ENCODE peak calls at places on chromosomes 6 and 20, in six cellular contexts. S is pancreas, F is heart left ventricle, R is aorta, K is neuronal stem cell, Y is neural progenitor cell. H is an unnamed sample. For H3K27me3 and H3K4me1, the result is how much of the 10 kb centered on the place peaks cover.

GRCh38 chr6:75266716-75267291 is 17.8 kb downstream of the TMEM30A start:
- DNase-seq in S (no peak), K (no peak), F (no peak), Y (peak), R (no peak), H (no peak)

GRCh38 chr6:170510631-170511030 is 42.5 kb downstream of the PSMB1 start:
- DNase-seq in R (no peak), S (no peak), F (no peak), K (no peak), Y (no peak), H (no peak)

GRCh38 chr6:23654745-23655144 is 471.3 kb upstream of the NRSN1 start:
- DNase-seq in Y (no peak), R (no peak), S (no peak), F (no peak), K (no peak), H (peak)

GRCh38 chr6:40791004-40791403 is 203.8 kb upstream of the LRFN2 start:
- DNase-seq in Y (no peak), S (no peak), R (no peak), F (no peak), K (no peak), H (no peak)

GRCh38 chr6:105489213-105489525 is 86.3 kb upstream of the PREP start:
- DNase-seq in Y (no peak), F (no peak), K (no peak), R (no peak), S (no peak), H (no peak)

GRCh38 chr6:54935739-54936138 is 89.2 kb downstream of the FAM83B start:
- DNase-seq in K (no peak), Y (no peak), R (no peak), F (no peak), S (no peak), H (no peak)

GRCh38 chr20:20286061-20286460 is 81.8 kb upstream of the INSM1 start:
- DNase-seq in Y (no peak), K (no peak), R (no peak), S (no peak), F (no peak), H (no peak)

GRCh38 chr20:56893206-56893605 is 264.1 kb downstream of the TFAP2C start:
- DNase-seq in Y (peak), R (no peak), F (no peak), S (no peak), K (no peak), H (no peak)

GRCh38 chr6:121158438-121158837 is 175.8 kb downstream of the TBC1D32 start:
- DNase-seq in S (no peak), R (no peak), Y (no peak), F (no peak), K (no peak), H (no peak)

GRCh38 chr20:24827603-24828295 is 121.3 kb upstream of the CST7 start:
- DNase-seq in R (no peak), F (no peak), K (no peak), Y (no peak), S (no peak), H (no peak)

GRCh38 chr20:4169360-4170214 is 154.2 kb upstream of the RNF24 start:
- DNase-seq in R (no peak), F (no peak), S (no peak), K (no peak), Y (no peak), H (no peak)

GRCh38 chr6:70396163-70396562 is 17.1 kb upstream of the FAM135A start:
- DNase-seq in R (no peak), S (no peak), Y (no peak), F (no peak), K (no peak), H (no peak)

GRCh38 chr6:20729086-20729485 is 194.8 kb downstream of the CDKAL1 start:
- DNase-seq in R (no peak), S (no peak), K (no peak), Y (no peak), F (no peak), H (no peak)

GRCh38 chr20:19277381-19277780 is 64.9 kb downstream of the SLC24A3 start:
- DNase-seq in R (no peak), F (no peak), K (no peak), S (no peak), Y (no peak), H (no peak)

GRCh38 chr6:154164397-154164796 is 125.4 kb downstream of the OPRM1 start:
- DNase-seq in F (peak), K (no peak), Y (no peak), S (no peak), R (peak), H (no peak)

GRCh38 chr20:36408219-36408618 is 102.1 kb downstream of the DLGAP4 start:
- DNase-seq in R (no peak), Y (peak), S (no peak), K (no peak), F (no peak), H (peak)

GRCh38 chr6:43496370-43497128 is 13.6 kb downstream of the LRRC73 start:
- DNase-seq in S (no peak), R (peak), F (no peak), Y (peak), K (no peak), H (no peak)

GRCh38 chr6:29976588-29977424 is 34.5 kb downstream of the HLA-A start:
- DNase-seq in K (peak), F (peak), S (peak), Y (peak), R (peak), H (peak)

GRCh38 chr6:9233226-9233625 is 797.9 kb upstream of the SLC35B3 start:
- DNase-seq in S (no peak), F (no peak), R (no peak), Y (no peak), K (no peak), H (no peak)

GRCh38 chr20:23820493-23820892 is 6.0 kb downstream of the CST2 start:
- DNase-seq in K (no peak), F (no peak), Y (no peak), R (no peak), S (no peak), H (no peak)

GRCh38 chr6:75143186-75143585 is 62.7 kb downstream of the COL12A1 start:
- DNase-seq in R (no peak), S (no peak), K (no peak), F (no peak), Y (no peak), H (no peak)

GRCh38 chr6:113356139-113356538 is 501.0 kb upstream of the MARCKS start:
- DNase-seq in R (no peak), F (no peak), Y (no peak), K (no peak), S (no peak), H (no peak)

GRCh38 chr6:43509142-43509983 is 783 bp downstream of the LRRC73 start:
- DNase-seq in K (no peak), S (peak), R (no peak), Y (peak), F (no peak), H (no peak)

GRCh38 chr6:41367700-41368099 is 32.3 kb downstream of the NCR2 start:
- DNase-seq in Y (peak), F (no peak), R (no peak), K (peak), S (no peak), H (peak)

GRCh38 chr6:75427342-75427741 is 66.3 kb downstream of the FILIP1 start:
- DNase-seq in S (no peak), R (no peak), K (no peak), F (no peak), Y (no peak), H (no peak)

GRCh38 chr6:154508573-154509375 is 1.7 kb downstream of the CNKSR3 start:
- DNase-seq in Y (no peak), F (no peak), R (no peak), K (no peak), S (no peak), H (peak)

GRCh38 chr6:135013211-135013610 is 41.4 kb downstream of the HBS1L start:
- DNase-seq in K (no peak), S (no peak), R (no peak), F (no peak), Y (no peak), H (no peak)

GRCh38 chr6:162363757-162364156 is 363.8 kb downstream of the PRKN start:
- DNase-seq in Y (peak), R (no peak), F (no peak), S (no peak), K (no peak), H (no peak)

GRCh38 chr6:107841265-107841650 is 17.1 kb upstream of the SCML4 start:
- DNase-seq in S (no peak), K (no peak), R (no peak), F (no peak), Y (no peak), H (no peak)

GRCh38 chr20:12395404-12396159 is 477.9 kb downstream of the BTBD3 start:
- DNase-seq in F (no peak), Y (no peak), S (no peak), K (no peak), R (no peak), H (no peak)

GRCh38 chr6:99145738-99146137 is 198.0 kb upstream of the FBXL4 start:
- DNase-seq in K (no peak), S (no peak), F (no peak), R (no peak), Y (no peak), H (no peak)

GRCh38 chr6:108760158-108761050 is 87.8 kb upstream of the ARMC2 start:
- DNase-seq in K (no peak), F (no peak), R (no peak), Y (no peak), S (no peak), H (no peak)

GRCh38 chr6:85464260-85464644 is 14.4 kb downstream of the NT5E start:
- DNase-seq in K (no peak), F (no peak), R (peak), Y (no peak), S (no peak), H (no peak)

GRCh38 chr6:5827061-5828037 is 179.4 kb downstream of the NRN1 start:
- DNase-seq in S (no peak), F (no peak), Y (no peak), R (no peak), K (no peak), H (no peak)

GRCh38 chr6:95487817-95488216 is 89.5 kb upstream of the MANEA start:
- DNase-seq in Y (no peak), R (no peak), S (no peak), K (no peak), F (no peak), H (no peak)

GRCh38 chr20:51715873-51716215 is 52.3 kb downstream of the ATP9A start:
- DNase-seq in K (no peak), F (no peak), S (no peak), R (no peak), Y (no peak), H (no peak)

GRCh38 chr6:36626636-36627035 is 32.5 kb downstream of the SRSF3 start:
- DNase-seq in R (peak), Y (no peak), K (no peak), S (no peak), F (no peak), H (peak)

GRCh38 chr6:1178590-1178989 is 133.3 kb upstream of the FOXQ1 start:
- DNase-seq in F (no peak), R (no peak), Y (no peak), K (no peak), S (no peak), H (no peak)
- H3K27me3 ChIP-seq in F (under half), R (under half), Y (under half), K (under half), S (under half), H (under half)

GRCh38 chr20:46651091-46651962 is at the start of gene SLC13A3:
- DNase-seq in R (no peak), K (peak), F (no peak), S (no peak), Y (peak), H (no peak)

GRCh38 chr20:46648903-46649649 is 2.2 kb downstream of the SLC13A3 start:
- DNase-seq in R (no peak), Y (peak), F (no peak), S (no peak), K (no peak), H (no peak)

GRCh38 chr20:46649650-46649949 is 1.7 kb downstream of the SLC13A3 start:
- DNase-seq in Y (no peak), F (no peak), S (no peak), K (no peak), R (no peak), H (no peak)

GRCh38 chr20:46649965-46650542 is 1.2 kb downstream of the SLC13A3 start:
- DNase-seq in F (no peak), K (no peak), R (no peak), Y (no peak), S (no peak), H (no peak)

DNA sequence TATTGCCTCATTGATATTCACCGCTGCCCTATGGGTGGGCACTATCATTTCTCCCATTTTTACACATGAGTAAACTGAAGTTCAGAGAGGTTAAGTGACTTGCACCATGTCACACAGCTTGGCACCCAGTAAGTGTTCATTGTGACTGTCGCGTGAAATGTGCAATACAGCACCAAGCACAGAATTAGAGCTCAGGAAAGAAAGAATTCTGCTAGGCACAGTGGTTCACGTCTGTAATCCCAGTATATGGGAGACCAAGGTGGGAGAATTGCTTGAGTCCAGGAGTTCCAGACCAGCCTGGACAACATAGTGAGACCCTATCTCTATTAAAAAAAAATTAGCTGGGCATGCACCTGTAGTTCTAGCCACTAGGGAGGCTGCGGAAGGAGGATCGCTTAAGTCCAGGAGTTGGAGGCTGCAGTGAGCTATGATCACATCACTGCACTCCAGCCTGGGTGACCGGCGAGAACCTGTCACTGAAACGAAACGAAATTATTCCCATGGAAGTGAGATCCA is 626 bp downstream of the SLC13A3 start:
- DNase-seq in F (no peak), K (no peak), Y (no peak), R (no peak), S (no peak), H (no peak)
- H3K4me3 ChIP-seq in F (no peak), K (no peak), Y (peak), R (no peak), S (no peak), H (no peak)

DNA sequence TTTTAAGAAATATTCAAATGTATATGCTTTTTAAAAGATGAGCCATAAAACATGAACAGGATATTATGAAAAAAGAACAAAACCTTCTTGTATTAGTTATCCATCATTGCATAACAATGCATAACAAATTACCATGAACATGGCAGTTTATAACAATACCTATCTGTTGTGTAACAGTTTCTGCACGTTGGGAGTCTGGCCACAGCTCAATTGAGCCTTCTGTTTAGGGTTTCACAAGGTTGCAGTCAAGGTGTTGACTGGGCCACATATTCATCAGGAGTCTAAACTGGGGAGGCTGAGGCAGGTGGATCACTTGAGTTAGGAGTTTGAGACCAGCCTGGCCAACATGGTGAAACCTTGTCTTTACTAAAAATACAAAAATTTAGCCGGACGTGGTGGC is 149.4 kb upstream of the SMLR1 start:
- DNase-seq in F (no peak), Y (no peak), R (no peak), S (no peak), K (no peak), H (no peak)
- H3K4me1 ChIP-seq in F (under half), Y (under half), R (under half), S (under half), K (under half), H (under half)

DNA sequence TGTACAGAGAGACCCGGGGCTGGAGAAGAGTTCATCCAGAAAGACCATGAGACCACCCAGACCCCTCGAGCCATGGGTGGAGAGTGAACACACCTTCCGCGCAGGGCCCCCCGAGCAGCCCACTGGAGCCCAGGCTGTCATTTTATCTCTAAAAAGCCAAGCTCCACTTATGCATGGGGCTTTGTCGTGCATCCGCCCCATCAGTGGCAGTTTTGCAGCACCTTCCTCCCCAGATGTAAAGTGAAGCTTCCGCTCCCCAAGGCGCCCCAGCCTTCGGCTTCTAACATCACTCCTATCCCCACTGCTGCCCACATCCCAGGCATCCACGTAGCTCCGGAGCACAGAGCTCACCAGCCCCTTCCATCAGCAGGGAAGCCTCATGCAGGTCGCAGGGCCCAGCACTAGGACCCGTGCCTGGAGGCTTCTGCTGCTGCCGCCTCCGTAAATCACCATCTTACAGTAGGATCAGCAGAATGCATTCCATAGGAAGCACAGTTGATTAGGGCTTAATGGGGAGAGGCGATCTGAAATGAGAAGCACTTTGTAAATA is 301.1 kb downstream of the TAF4 start:
- DNase-seq in Y (no peak), S (peak), F (no peak), K (no peak), R (no peak), H (no peak)
- H3K27me3 ChIP-seq in Y (under half), S (under half), F (under half), K (under half), R (under half), H (under half)

DNA sequence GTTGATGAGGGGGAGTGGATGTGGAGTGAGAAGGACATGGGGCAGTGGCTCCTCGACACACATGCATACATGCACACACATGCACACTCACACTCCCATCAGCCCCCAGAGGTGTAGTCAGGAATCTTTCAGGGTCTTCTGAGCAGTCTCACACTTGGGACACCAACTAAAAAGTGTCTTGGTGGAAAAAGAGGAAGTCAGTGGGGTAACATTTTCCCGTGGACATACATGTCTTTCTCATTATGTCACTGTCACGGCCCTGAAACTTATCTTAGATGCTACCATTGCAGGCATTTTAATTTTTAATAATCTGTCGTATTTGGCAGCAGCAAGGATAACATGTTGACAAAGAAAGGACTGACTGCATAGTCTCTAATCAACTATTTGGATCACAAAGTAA is 261.1 kb downstream of the ADGRG6 start:
- DNase-seq in Y (no peak), R (no peak), K (no peak), F (no peak), S (no peak), H (no peak)
- H3K4me3 ChIP-seq in Y (no peak), R (no peak), K (no peak), F (no peak), S (no peak), H (no peak)

GRCh38 chr6:52664991-52665686 is 5.8 kb upstream of the TMEM14A start:
- DNase-seq in Y (no peak), K (no peak), R (no peak), F (no peak), S (no peak), H (no peak)

GRCh38 chr6:52664185-52664990 is 6.5 kb upstream of the TMEM14A start:
- DNase-seq in R (peak), S (peak), F (peak), Y (peak), K (peak), H (peak)

GRCh38 chr6:52663120-52663934 is 7.6 kb upstream of the TMEM14A start:
- DNase-seq in R (no peak), K (peak), F (no peak), Y (peak), S (no peak), H (peak)

GRCh38 chr6:52662031-52662430 is 8.9 kb upstream of the TMEM14A start:
- DNase-seq in S (no peak), K (no peak), F (no peak), Y (no peak), R (no peak), H (no peak)

DNA sequence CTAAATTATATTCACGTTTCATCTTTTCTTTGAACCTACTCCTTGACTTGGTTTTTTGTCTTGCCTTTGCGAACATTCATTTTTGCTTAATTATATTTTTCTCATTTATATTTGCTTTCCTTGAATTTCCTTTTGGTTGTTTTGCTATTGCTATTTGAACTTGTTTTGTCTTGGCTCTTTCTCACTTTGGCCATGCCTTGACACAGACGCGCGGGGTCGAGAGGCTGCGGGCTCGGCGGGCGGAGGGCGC is 7.1 kb upstream of the TMEM14A start:
- DNase-seq in F (no peak), Y (no peak), K (no peak), S (no peak), R (no peak), H (no peak)
- H3K4me1 ChIP-seq in F (under half), Y (under half), K (under half), S (under half), R (under half), H (under half)